ENCODE peak calls at places on chromosomes 6 and 20, in eight cellular contexts. I, E, W, H, G, R, X and Y are unnamed samples.

GRCh38 chr6:31225735-31226134 is 46.2 kb downstream of the HLA-C start:
- DNase-seq in I (no peak), E (no peak), W (no peak), H (no peak), G (no peak), R (no peak), X (no peak), Y (no peak)

GRCh38 chr6:124963416-124964083 is 1.3 kb downstream of the RNF217 start:
- DNase-seq in I (no peak), E (no peak), W (peak; percentile 32), H (no peak), G (no peak), R (no peak), X (no peak), Y (no peak)

GRCh38 chr6:36973647-36974046 is 12.3 kb downstream of the MTCH1 start:
- DNase-seq in I (no peak), E (no peak), W (no peak), H (no peak), G (peak; percentile 24), R (no peak), X (no peak), Y (no peak)

GRCh38 chr20:52212943-52213342 is 21.4 kb upstream of the ZFP64 start:
- DNase-seq in I (no peak), E (no peak), W (no peak), H (no peak), G (no peak), R (no peak), X (no peak), Y (no peak)

GRCh38 chr6:14824060-14824834 is 421.6 kb upstream of the JARID2 start:
- DNase-seq in I (no peak), E (no peak), W (no peak), H (no peak), G (no peak), R (no peak), X (no peak), Y (no peak)

GRCh38 chr6:31158863-31159855 is 770 bp downstream of the TCF19 start:
- DNase-seq in I (no peak), E (peak; percentile 15), W (no peak), H (no peak), G (peak; percentile 79), R (no peak), X (no peak), Y (no peak)

GRCh38 chr6:67639161-67639560 is 995.9 kb upstream of the ADGRB3 start:
- DNase-seq in I (no peak), E (no peak), W (no peak), H (no peak), G (no peak), R (no peak), X (no peak), Y (no peak)

GRCh38 chr6:40476673-40477072 is 110.5 kb downstream of the LRFN2 start:
- DNase-seq in I (no peak), E (no peak), W (no peak), H (no peak), G (no peak), R (no peak), X (no peak), Y (no peak)

GRCh38 chr6:129264480-129265045 is 381.6 kb downstream of the LAMA2 start:
- DNase-seq in I (no peak), E (no peak), W (no peak), H (no peak), G (no peak), R (no peak), X (no peak), Y (no peak)

GRCh38 chr6:168242655-168243225 is 76.8 kb downstream of the DACT2 start:
- DNase-seq in I (no peak), E (no peak), W (no peak), H (no peak), G (no peak), R (no peak), X (no peak), Y (no peak)

GRCh38 chr6:142355481-142356174 is 53.8 kb downstream of the ADGRG6 start:
- DNase-seq in I (no peak), E (no peak), W (no peak), H (no peak), G (no peak), R (no peak), X (no peak), Y (no peak)

GRCh38 chr6:159642995-159643394 is 50.0 kb downstream of the SOD2 start:
- DNase-seq in I (no peak), E (no peak), W (no peak), H (no peak), G (no peak), R (no peak), X (no peak), Y (no peak)

GRCh38 chr20:25380945-25381614 is 9.6 kb downstream of the ABHD12 start:
- DNase-seq in I (no peak), E (no peak), W (no peak), H (no peak), G (no peak), R (no peak), X (no peak), Y (no peak)

GRCh38 chr6:148840256-148840655 is 93.4 kb downstream of the UST start:
- DNase-seq in I (no peak), E (no peak), W (no peak), H (no peak), G (no peak), R (no peak), X (no peak), Y (no peak)